ENCODE peak calls at places on chromosomes 11 and 22, in seven cellular contexts. One of them, this sample, is unnamed.

GRCh38 chr22:47928626-47929025 is 1166.2 kb downstream of the TBC1D22A start:
- DNase-seq in foreskin melanocyte: no peak
- DNase-seq in AG10803: no peak
- DNase-seq in NCI-H526 treated with DMSO at 0.1 percent for 48 hours: no peak
- DNase-seq in adrenal gland: no peak
- DNase-seq in GOT3: no peak
- DNase-seq in EH: no peak
- DNase-seq in this sample: no peak

GRCh38 chr22:40238425-40239344 is 61.0 kb downstream of the TNRC6B start:
- DNase-seq in foreskin melanocyte: peak; percentile 43
- DNase-seq in AG10803: peak; percentile 72
- DNase-seq in NCI-H526 treated with DMSO at 0.1 percent for 48 hours: no peak
- DNase-seq in adrenal gland: peak; percentile 50
- DNase-seq in GOT3: no peak
- DNase-seq in EH: peak; percentile 87
- DNase-seq in this sample: peak; percentile 26

GRCh38 chr11:74472030-74472429 is 4.7 kb upstream of the KCNE3 start:
- DNase-seq in foreskin melanocyte: no peak
- DNase-seq in AG10803: no peak
- DNase-seq in NCI-H526 treated with DMSO at 0.1 percent for 48 hours: no peak
- DNase-seq in adrenal gland: no peak
- DNase-seq in GOT3: no peak
- DNase-seq in EH: no peak
- DNase-seq in this sample: no peak

GRCh38 chr11:69638941-69639681 is 1.8 kb upstream of the CCND1 start:
- DNase-seq in foreskin melanocyte: peak; percentile 94
- DNase-seq in AG10803: peak; percentile 97
- DNase-seq in NCI-H526 treated with DMSO at 0.1 percent for 48 hours: peak; percentile 89
- DNase-seq in adrenal gland: peak; percentile 95
- DNase-seq in GOT3: peak; percentile 49
- DNase-seq in EH: peak; percentile 96
- DNase-seq in this sample: peak; percentile 93

GRCh38 chr11:116499396-116500001 is 273.3 kb downstream of the BUD13 start:
- DNase-seq in foreskin melanocyte: peak; percentile 9
- DNase-seq in AG10803: peak; percentile 45
- DNase-seq in NCI-H526 treated with DMSO at 0.1 percent for 48 hours: peak; percentile 92
- DNase-seq in adrenal gland: peak; percentile 79
- DNase-seq in GOT3: no peak
- DNase-seq in EH: peak; percentile 45
- DNase-seq in this sample: peak; percentile 80

GRCh38 chr11:117559698-117560097 is 232.0 kb downstream of the CEP164 start:
- DNase-seq in foreskin melanocyte: no peak
- DNase-seq in AG10803: no peak
- DNase-seq in NCI-H526 treated with DMSO at 0.1 percent for 48 hours: no peak
- DNase-seq in adrenal gland: no peak
- DNase-seq in GOT3: no peak
- DNase-seq in EH: no peak
- DNase-seq in this sample: no peak

GRCh38 chr11:76782526-76783293 is 446 bp upstream of the TSKU start:
- DNase-seq in foreskin melanocyte: peak; percentile 87
- DNase-seq in AG10803: peak; percentile 98
- DNase-seq in NCI-H526 treated with DMSO at 0.1 percent for 48 hours: peak; percentile 79
- DNase-seq in adrenal gland: peak; percentile 84
- DNase-seq in GOT3: no peak
- DNase-seq in EH: peak; percentile 93
- DNase-seq in this sample: peak; percentile 85

GRCh38 chr11:111114091-111114490 is 131.4 kb upstream of the POU2AF2 start:
- DNase-seq in foreskin melanocyte: no peak
- DNase-seq in AG10803: no peak
- DNase-seq in NCI-H526 treated with DMSO at 0.1 percent for 48 hours: no peak
- DNase-seq in adrenal gland: no peak
- DNase-seq in GOT3: no peak
- DNase-seq in EH: no peak
- DNase-seq in this sample: no peak

GRCh38 chr11:68372114-68372513 is 59.7 kb downstream of the LRP5 start:
- DNase-seq in foreskin melanocyte: no peak
- DNase-seq in AG10803: no peak
- DNase-seq in NCI-H526 treated with DMSO at 0.1 percent for 48 hours: no peak
- DNase-seq in adrenal gland: peak; percentile 49
- DNase-seq in GOT3: no peak
- DNase-seq in EH: no peak
- DNase-seq in this sample: no peak

GRCh38 chr11:123516238-123516637 is 86.2 kb downstream of the GRAMD1B start:
- DNase-seq in foreskin melanocyte: no peak
- DNase-seq in AG10803: no peak
- DNase-seq in NCI-H526 treated with DMSO at 0.1 percent for 48 hours: no peak
- DNase-seq in adrenal gland: no peak
- DNase-seq in GOT3: no peak
- DNase-seq in EH: no peak
- DNase-seq in this sample: no peak

GRCh38 chr22:37638351-37639069 is 959 bp upstream of the SH3BP1 start:
- DNase-seq in foreskin melanocyte: no peak
- DNase-seq in AG10803: no peak
- DNase-seq in NCI-H526 treated with DMSO at 0.1 percent for 48 hours: no peak
- DNase-seq in adrenal gland: no peak
- DNase-seq in GOT3: no peak
- DNase-seq in EH: no peak
- DNase-seq in this sample: no peak

GRCh38 chr11:36101466-36101865 is 157.6 kb downstream of the LDLRAD3 start:
- DNase-seq in foreskin melanocyte: no peak
- DNase-seq in AG10803: no peak
- DNase-seq in NCI-H526 treated with DMSO at 0.1 percent for 48 hours: no peak
- DNase-seq in adrenal gland: no peak
- DNase-seq in GOT3: no peak
- DNase-seq in EH: no peak
- DNase-seq in this sample: no peak

GRCh38 chr22:20036119-20036518 is 15.2 kb downstream of the TANGO2 start:
- DNase-seq in foreskin melanocyte: no peak
- DNase-seq in AG10803: no peak
- DNase-seq in NCI-H526 treated with DMSO at 0.1 percent for 48 hours: no peak
- DNase-seq in adrenal gland: no peak
- DNase-seq in GOT3: no peak
- DNase-seq in EH: no peak
- DNase-seq in this sample: no peak

GRCh38 chr11:116533186-116533825 is 239.5 kb downstream of the BUD13 start:
- DNase-seq in foreskin melanocyte: no peak
- DNase-seq in AG10803: no peak
- DNase-seq in NCI-H526 treated with DMSO at 0.1 percent for 48 hours: no peak
- DNase-seq in adrenal gland: no peak
- DNase-seq in GOT3: no peak
- DNase-seq in EH: no peak
- DNase-seq in this sample: no peak

GRCh38 chr11:131042711-131043110 is 126.4 kb upstream of the SNX19 start:
- DNase-seq in foreskin melanocyte: no peak
- DNase-seq in AG10803: no peak
- DNase-seq in NCI-H526 treated with DMSO at 0.1 percent for 48 hours: no peak
- DNase-seq in adrenal gland: no peak
- DNase-seq in GOT3: no peak
- DNase-seq in EH: no peak
- DNase-seq in this sample: no peak

GRCh38 chr22:37898441-37899181 is 7.5 kb upstream of the MICALL1 start:
- DNase-seq in foreskin melanocyte: no peak
- DNase-seq in AG10803: peak; percentile 18
- DNase-seq in NCI-H526 treated with DMSO at 0.1 percent for 48 hours: no peak
- DNase-seq in adrenal gland: no peak
- DNase-seq in GOT3: no peak
- DNase-seq in EH: no peak
- DNase-seq in this sample: peak; percentile 53

GRCh38 chr11:94604496-94604895 is 37.3 kb downstream of the PIWIL4 start:
- DNase-seq in foreskin melanocyte: no peak
- DNase-seq in AG10803: peak; percentile 15
- DNase-seq in NCI-H526 treated with DMSO at 0.1 percent for 48 hours: no peak
- DNase-seq in adrenal gland: no peak
- DNase-seq in GOT3: no peak
- DNase-seq in EH: peak; percentile 72
- DNase-seq in this sample: no peak

GRCh38 chr11:111334495-111335123 is 36.3 kb downstream of the POU2AF3 start:
- DNase-seq in foreskin melanocyte: no peak
- DNase-seq in AG10803: no peak
- DNase-seq in NCI-H526 treated with DMSO at 0.1 percent for 48 hours: peak; percentile 100
- DNase-seq in adrenal gland: no peak
- DNase-seq in GOT3: no peak
- DNase-seq in EH: no peak
- DNase-seq in this sample: peak; percentile 81

GRCh38 chr11:22244986-22245592 is 52.2 kb downstream of the ANO5 start:
- DNase-seq in foreskin melanocyte: peak; percentile 17
- DNase-seq in AG10803: peak; percentile 45
- DNase-seq in NCI-H526 treated with DMSO at 0.1 percent for 48 hours: peak; percentile 27
- DNase-seq in adrenal gland: peak; percentile 53
- DNase-seq in GOT3: no peak
- DNase-seq in EH: peak; percentile 39
- DNase-seq in this sample: peak; percentile 14

GRCh38 chr22:48135641-48136040 is 1373.2 kb downstream of the TBC1D22A start:
- DNase-seq in foreskin melanocyte: no peak
- DNase-seq in AG10803: no peak
- DNase-seq in NCI-H526 treated with DMSO at 0.1 percent for 48 hours: no peak
- DNase-seq in adrenal gland: no peak
- DNase-seq in GOT3: no peak
- DNase-seq in EH: no peak
- DNase-seq in this sample: no peak

GRCh38 chr11:69891421-69892236 is 72.4 kb upstream of the FGF3 start:
- DNase-seq in foreskin melanocyte: no peak
- DNase-seq in AG10803: no peak
- DNase-seq in NCI-H526 treated with DMSO at 0.1 percent for 48 hours: no peak
- DNase-seq in adrenal gland: peak; percentile 94
- DNase-seq in GOT3: no peak
- DNase-seq in EH: peak; percentile 22
- DNase-seq in this sample: peak; percentile 90

GRCh38 chr11:113663567-113663966 is 42.5 kb downstream of the TMPRSS5 start:
- DNase-seq in foreskin melanocyte: no peak
- DNase-seq in AG10803: peak; percentile 9
- DNase-seq in NCI-H526 treated with DMSO at 0.1 percent for 48 hours: no peak
- DNase-seq in adrenal gland: no peak
- DNase-seq in GOT3: no peak
- DNase-seq in EH: peak; percentile 27
- DNase-seq in this sample: no peak

GRCh38 chr11:1929621-1930447 is 10.3 kb downstream of the TNNT3 start:
- DNase-seq in foreskin melanocyte: no peak
- DNase-seq in AG10803: no peak
- DNase-seq in NCI-H526 treated with DMSO at 0.1 percent for 48 hours: no peak
- DNase-seq in adrenal gland: no peak
- DNase-seq in GOT3: no peak
- DNase-seq in EH: no peak
- DNase-seq in this sample: no peak

GRCh38 chr11:30635401-30635989 is 49.3 kb upstream of the MPPED2 start:
- DNase-seq in foreskin melanocyte: peak; percentile 1
- DNase-seq in AG10803: no peak
- DNase-seq in NCI-H526 treated with DMSO at 0.1 percent for 48 hours: no peak
- DNase-seq in adrenal gland: no peak
- DNase-seq in GOT3: no peak
- DNase-seq in EH: no peak
- DNase-seq in this sample: no peak

GRCh38 chr22:46934746-46935491 is 172.5 kb downstream of the TBC1D22A start:
- DNase-seq in foreskin melanocyte: no peak
- DNase-seq in AG10803: peak; percentile 84
- DNase-seq in NCI-H526 treated with DMSO at 0.1 percent for 48 hours: no peak
- DNase-seq in adrenal gland: peak; percentile 72
- DNase-seq in GOT3: peak; percentile 9
- DNase-seq in EH: peak; percentile 91
- DNase-seq in this sample: peak; percentile 52

GRCh38 chr11:108906329-108906728 is 241.5 kb downstream of the DDX10 start:
- DNase-seq in foreskin melanocyte: peak; percentile 83
- DNase-seq in AG10803: peak; percentile 50
- DNase-seq in NCI-H526 treated with DMSO at 0.1 percent for 48 hours: no peak
- DNase-seq in adrenal gland: peak; percentile 26
- DNase-seq in GOT3: no peak
- DNase-seq in EH: peak; percentile 94
- DNase-seq in this sample: no peak

GRCh38 chr11:76763573-76764348 is 19.4 kb upstream of the TSKU start:
- DNase-seq in foreskin melanocyte: peak; percentile 33
- DNase-seq in AG10803: peak; percentile 85
- DNase-seq in NCI-H526 treated with DMSO at 0.1 percent for 48 hours: no peak
- DNase-seq in adrenal gland: no peak
- DNase-seq in GOT3: no peak
- DNase-seq in EH: peak; percentile 94
- DNase-seq in this sample: peak; percentile 52

GRCh38 chr11:11931461-11932055 is 76.9 kb downstream of the DKK3 start:
- DNase-seq in foreskin melanocyte: no peak
- DNase-seq in AG10803: peak; percentile 70
- DNase-seq in NCI-H526 treated with DMSO at 0.1 percent for 48 hours: peak; percentile 39
- DNase-seq in adrenal gland: peak; percentile 44
- DNase-seq in GOT3: no peak
- DNase-seq in EH: peak; percentile 77
- DNase-seq in this sample: no peak

GRCh38 chr22:27867958-27868737 is 50.9 kb downstream of the PITPNB start:
- DNase-seq in foreskin melanocyte: no peak
- DNase-seq in AG10803: no peak
- DNase-seq in NCI-H526 treated with DMSO at 0.1 percent for 48 hours: no peak
- DNase-seq in adrenal gland: no peak
- DNase-seq in GOT3: no peak
- DNase-seq in EH: no peak
- DNase-seq in this sample: no peak

GRCh38 chr11:37572491-37573171 is 974.6 kb upstream of the RAG2 start:
- DNase-seq in foreskin melanocyte: no peak
- DNase-seq in AG10803: no peak
- DNase-seq in NCI-H526 treated with DMSO at 0.1 percent for 48 hours: no peak
- DNase-seq in adrenal gland: no peak
- DNase-seq in GOT3: no peak
- DNase-seq in EH: no peak
- DNase-seq in this sample: no peak

GRCh38 chr22:44440224-44441160 is 57.5 kb downstream of the RTL6 start:
- DNase-seq in foreskin melanocyte: no peak
- DNase-seq in AG10803: no peak
- DNase-seq in NCI-H526 treated with DMSO at 0.1 percent for 48 hours: no peak
- DNase-seq in adrenal gland: no peak
- DNase-seq in GOT3: no peak
- DNase-seq in EH: peak; percentile 9
- DNase-seq in this sample: no peak